ENCODE peak calls at places on chromosomes 2 and 18, in ten cellular contexts. L is right atrium auricular region, I is IMR-90, K is right cardiac atrium, S is neural progenitor cell, U is SJSA1, P is HCT116, C is A549, V is heart left ventricle, N is RWPE1. G is an unnamed sample.
A peak's percentile ranks its signal among the peaks of the same experiment; 100 is the strongest.

GRCh38 chr2:188244383-188244782 is 47.3 kb upstream of the GULP1 start:
- DNase-seq in U (peak; percentile 43), S (no peak), C (peak; percentile 4), P (no peak), I (peak; percentile 16), N (no peak), V (no peak), K (no peak), L (no peak), G (no peak)

GRCh38 chr18:56068030-56068671 is 480.2 kb upstream of the TCF4 start:
- DNase-seq in U (peak; percentile 43), K (no peak), I (peak; percentile 89), V (no peak), N (peak; percentile 8), L (no peak), S (no peak), P (no peak), C (no peak), G (peak; percentile 43)

GRCh38 chr2:55148269-55148668 is 83.8 kb downstream of the CLHC1 start:
- DNase-seq in N (peak; percentile 41), V (no peak), S (no peak), C (no peak), U (no peak), K (no peak), P (no peak), L (no peak), I (peak; percentile 74), G (peak; percentile 45)

GRCh38 chr2:32472605-32473004 is 115.8 kb downstream of the BIRC6 start:
- DNase-seq in P (no peak), N (no peak), U (no peak), C (no peak), I (no peak), V (no peak), S (no peak), K (no peak), L (no peak), G (no peak)

GRCh38 chr2:227374158-227374557 is 4.9 kb downstream of the TM4SF20 start:
- DNase-seq in S (no peak), I (peak; percentile 57), P (no peak), U (no peak), K (no peak), C (no peak), N (no peak), V (no peak), L (no peak), G (no peak)

GRCh38 chr2:239926587-239927234 is 98.4 kb downstream of the NDUFA10 start:
- DNase-seq in P (no peak), U (peak; percentile 29), V (no peak), L (peak; percentile 9), C (no peak), N (no peak), I (peak; percentile 38), K (no peak), S (no peak), G (no peak)

GRCh38 chr2:21175895-21176646 is 52.3 kb downstream of the TDRD15 start:
- DNase-seq in L (no peak), N (no peak), K (no peak), U (no peak), C (no peak), S (peak; percentile 26), I (peak; percentile 18), V (no peak), P (no peak), G (no peak)

GRCh38 chr2:169767243-169767888 is 31.3 kb upstream of the SSB start:
- DNase-seq in U (no peak), S (peak; percentile 52), I (peak; percentile 64), P (peak; percentile 28), V (no peak), L (peak; percentile 67), C (peak; percentile 28), N (peak; percentile 52), K (peak; percentile 45), G (no peak)

GRCh38 chr2:48512586-48512985 is 17.4 kb upstream of the STON1 start:
- DNase-seq in C (no peak), S (no peak), K (no peak), N (no peak), V (no peak), L (no peak), P (no peak), U (no peak), I (no peak), G (no peak)

GRCh38 chr2:57987835-57988573 is 58.6 kb upstream of the VRK2 start:
- DNase-seq in K (no peak), S (no peak), U (no peak), P (no peak), N (no peak), I (no peak), C (no peak), V (no peak), L (no peak), G (no peak)

GRCh38 chr2:227818569-227819397 is 5.1 kb downstream of the CCL20 start:
- DNase-seq in K (peak; percentile 78), P (no peak), C (peak; percentile 64), S (no peak), U (peak; percentile 51), V (no peak), N (peak; percentile 52), L (peak; percentile 92), I (no peak), G (no peak)

GRCh38 chr2:28643324-28643723 is 108.3 kb upstream of the PPP1CB start:
- DNase-seq in N (peak; percentile 54), U (no peak), C (no peak), I (no peak), S (no peak), K (no peak), P (no peak), L (no peak), V (no peak), G (no peak)

GRCh38 chr2:16244966-16245320 is 304.6 kb downstream of the MYCN start:
- DNase-seq in V (no peak), U (no peak), K (no peak), S (no peak), P (no peak), C (no peak), L (no peak), I (no peak), N (no peak), G (no peak)

GRCh38 chr2:53403836-53404413 is 363.7 kb upstream of the CHAC2 start:
- DNase-seq in P (peak; percentile 74), I (peak; percentile 79), S (no peak), U (peak; percentile 51), C (no peak), K (no peak), N (peak; percentile 65), L (no peak), V (no peak), G (peak; percentile 89)

GRCh38 chr2:21256006-21256405 is 132.2 kb downstream of the TDRD15 start:
- DNase-seq in C (no peak), P (no peak), L (peak; percentile 73), I (no peak), N (no peak), S (peak; percentile 60), U (no peak), K (peak; percentile 33), V (no peak), G (peak; percentile 10)

GRCh38 chr18:35376393-35376741 is 770 bp downstream of the ZNF396 start:
- DNase-seq in P (no peak), S (peak; percentile 45), N (no peak), U (no peak), L (no peak), I (no peak), K (peak; percentile 32), C (no peak), V (peak; percentile 64), G (no peak)

GRCh38 chr2:109614715-109615636 is 812 bp downstream of the SOWAHC start:
- DNase-seq in S (peak; percentile 60), I (no peak), C (no peak), P (no peak), K (peak; percentile 35), U (no peak), L (no peak), N (no peak), V (peak; percentile 64), G (no peak)

GRCh38 chr2:138123741-138124140 is 159.5 kb downstream of the HNMT start:
- DNase-seq in P (no peak), L (no peak), C (no peak), I (no peak), S (no peak), K (no peak), V (no peak), N (no peak), U (no peak), G (no peak)
- H3K27ac ChIP-seq in P (no peak overlapping the region), L (no peak overlapping the region), C (no peak overlapping the region), I (no peak overlapping the region), S (no peak overlapping the region), K (no peak overlapping the region), V (no peak overlapping the region), N (no peak overlapping the region), U (peak overlapping the region; percentile 29), G (peak overlapping the region; percentile 88)

DNA sequence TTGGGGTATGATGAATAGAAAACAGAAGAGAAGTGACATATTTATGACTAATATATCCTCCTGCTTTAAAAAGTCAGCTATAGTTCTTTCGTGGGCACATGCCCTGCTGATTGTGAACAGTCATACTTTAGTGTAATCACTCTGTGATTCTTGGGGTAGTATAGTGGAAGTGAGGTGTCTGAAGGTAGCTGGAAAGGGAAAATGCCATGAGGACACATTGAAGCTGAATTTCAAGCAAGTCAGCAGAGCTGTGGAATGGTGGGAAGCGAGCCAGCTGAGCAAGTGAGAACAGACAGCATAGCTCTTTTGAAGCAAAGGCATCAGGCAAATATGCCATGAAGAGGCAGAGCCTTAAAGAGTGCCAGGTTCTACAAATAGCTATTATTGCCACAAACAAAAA is 20.7 kb downstream of the NETO1 start:
- DNase-seq in I (no peak), V (no peak), S (no peak), K (no peak), P (no peak), N (peak; percentile 12), U (no peak), C (no peak), L (no peak), G (no peak)
- H3K27ac ChIP-seq in I (no peak overlapping the region), V (no peak overlapping the region), S (no peak overlapping the region), K (no peak overlapping the region), P (no peak overlapping the region), N (no peak overlapping the region), U (no peak overlapping the region), C (no peak overlapping the region), L (no peak overlapping the region), G (peak overlapping the region; percentile 76)

GRCh38 chr18:60623331-60623730 is 250.8 kb upstream of the MC4R start:
- DNase-seq in C (no peak), N (no peak), I (no peak), P (no peak), K (no peak), U (no peak), L (no peak), V (no peak), S (no peak), G (no peak)
- H3K27ac ChIP-seq in C (no peak overlapping the region), N (no peak overlapping the region), I (no peak overlapping the region), P (no peak overlapping the region), K (no peak overlapping the region), U (no peak overlapping the region), L (no peak overlapping the region), V (no peak overlapping the region), S (no peak overlapping the region), G (no peak overlapping the region)

DNA sequence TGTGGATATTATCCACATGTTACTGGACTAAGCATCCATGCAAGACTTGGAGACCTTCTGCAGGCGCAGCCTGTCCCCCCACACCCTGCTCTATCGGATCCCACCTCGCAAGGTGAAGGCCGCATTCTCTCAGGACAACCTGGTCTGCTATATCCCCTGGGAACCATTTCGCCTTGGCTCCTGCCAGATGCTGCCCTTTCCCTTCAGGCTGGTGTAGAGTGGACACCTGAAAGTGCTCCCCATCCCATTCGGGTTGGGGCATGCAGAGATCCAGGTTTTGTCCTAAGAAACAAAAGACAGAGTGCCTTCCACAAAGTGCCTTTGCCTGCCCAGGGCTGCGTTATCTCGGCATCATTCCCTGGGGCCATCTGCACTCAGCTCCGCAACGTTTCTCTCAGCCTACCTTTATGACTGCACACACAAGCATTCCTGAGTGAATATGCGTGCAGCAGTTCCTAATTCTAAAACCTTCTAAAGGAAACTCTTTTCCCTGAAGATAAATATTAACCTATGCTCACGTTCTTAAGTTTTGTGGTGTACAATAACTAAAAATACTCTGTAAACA is 20.5 kb downstream of the FHL2 start:
- DNase-seq in P (no peak), V (no peak), K (no peak), C (no peak), L (peak; percentile 44), U (no peak), S (no peak), I (no peak), N (no peak), G (no peak)
- H3K27ac ChIP-seq in P (no peak overlapping the region), V (peak overlapping the region; percentile 94), K (peak overlapping the region; percentile 25), C (no peak overlapping the region), L (no peak overlapping the region), U (no peak overlapping the region), S (no peak overlapping the region), I (peak overlapping the region; percentile 75), N (peak overlapping the region; percentile 19), G (peak overlapping the region; percentile 51)

G was measured in epithelial cell of prostate.